ENCODE peak calls at places on chromosome 1, in eight cellular contexts. Z is colonic mucosa; F is uterus; A is memory B cell; V is stimulated activated CD8-positive, alpha-beta memory T cell treated with anti-CD3 and anti-CD28 coated beads, Interleukin-7, amount 100 ng/mL, for 1 hour; P is NCI-H1105; K is NCI-H2029 treated with DMSO at 0.1 percent for 48 hours; Q is activated naive CD4-positive, alpha-beta T cell. H is an unnamed sample.

GRCh38 chr1:156591432-156592157 is at the start of gene NAXE:
- DNase-seq in F (peak), K (peak), P (peak), Q (no peak), A (peak), V (peak), Z (peak), H (peak)

GRCh38 chr1:185934476-185935189 is 200.4 kb downstream of the HMCN1 start:
- DNase-seq in Q (no peak), A (no peak), F (no peak), Z (no peak), P (no peak), K (no peak), V (no peak), H (no peak)

GRCh38 chr1:147238053-147238902 is 4.2 kb upstream of the CHD1L start:
- DNase-seq in A (no peak), P (no peak), V (no peak), Q (no peak), Z (no peak), K (no peak), F (no peak), H (no peak)

GRCh38 chr1:26602378-26602959 is 72.9 kb downstream of the RPS6KA1 start:
- DNase-seq in A (peak), F (no peak), P (peak), Q (no peak), K (peak), V (no peak), Z (peak), H (no peak)

GRCh38 chr1:8435569-8436071 is 117.7 kb downstream of the SLC45A1 start:
- DNase-seq in A (no peak), P (no peak), Q (no peak), K (peak), Z (no peak), F (no peak), V (no peak), H (no peak)

GRCh38 chr1:225877570-225877969 is 4.6 kb downstream of the TMEM63A start:
- DNase-seq in K (peak), P (no peak), Z (peak), F (peak), V (no peak), Q (no peak), A (no peak), H (peak)

GRCh38 chr1:185741551-185741950 is 7.4 kb downstream of the HMCN1 start:
- DNase-seq in Q (no peak), A (no peak), Z (no peak), F (no peak), V (no peak), P (no peak), K (no peak), H (no peak)

GRCh38 chr1:59125711-59126320 is 171.1 kb upstream of the FGGY start:
- DNase-seq in V (no peak), P (no peak), F (no peak), Z (no peak), K (no peak), Q (no peak), A (no peak), H (no peak)

GRCh38 chr1:228102791-228103620 is at the start of gene C1orf35:
- DNase-seq in V (peak), P (peak), Q (peak), Z (peak), A (peak), K (peak), F (peak), H (peak)